ENCODE peak calls at places on chromosomes 5 and 9, in four cellular contexts. E, Z, T and D are unnamed samples.

GRCh38 chr9:113580041-113580953 is 116.8 kb downstream of the RGS3 start:
- DNase-seq in E (no peak), Z (peak), T (no peak), D (peak)

GRCh38 chr9:100575006-100575405 is 2.9 kb upstream of the CAVIN4 start:
- DNase-seq in E (no peak), Z (no peak), T (no peak), D (no peak)

GRCh38 chr5:68554566-68555279 is 339.2 kb downstream of the PIK3R1 start:
- DNase-seq in E (peak), Z (peak), T (peak), D (no peak)

GRCh38 chr5:79821-80220 is 12.1 kb upstream of the PLEKHG4B start:
- DNase-seq in E (no peak), Z (no peak), T (no peak), D (no peak)

GRCh38 chr5:8675182-8675581 is 806.2 kb downstream of the MTRR start:
- DNase-seq in E (no peak), Z (no peak), T (no peak), D (no peak)

GRCh38 chr5:150209020-150209635 is 19.3 kb downstream of the SLC6A7 start:
- DNase-seq in E (no peak), Z (peak), T (no peak), D (no peak)

GRCh38 chr5:68661237-68661636 is 432.6 kb upstream of the SLC30A5 start:
- DNase-seq in E (no peak), Z (peak), T (peak), D (no peak)

GRCh38 chr9:111050819-111051218 is 12.5 kb upstream of the LPAR1 start:
- DNase-seq in E (no peak), Z (no peak), T (no peak), D (no peak)

GRCh38 chr5:55934117-55934613 is 60.6 kb downstream of the IL6ST start:
- DNase-seq in E (no peak), Z (no peak), T (no peak), D (no peak)

GRCh38 chr9:133563286-133564213 is 29.0 kb downstream of the ADAMTSL2 start:
- DNase-seq in E (no peak), Z (peak), T (no peak), D (no peak)

GRCh38 chr9:132404228-132404881 is 2.3 kb downstream of the TTF1 start:
- DNase-seq in E (no peak), Z (no peak), T (no peak), D (peak)

GRCh38 chr5:109937951-109938350 is 248.2 kb downstream of the MAN2A1 start:
- DNase-seq in E (no peak), Z (no peak), T (no peak), D (no peak)

GRCh38 chr5:173232499-173233346 is 2.3 kb downstream of the NKX2-5 start:
- DNase-seq in E (no peak), Z (no peak), T (peak), D (peak)

GRCh38 chr5:10712574-10713366 is 48.3 kb downstream of the DAP start:
- DNase-seq in E (no peak), Z (no peak), T (no peak), D (no peak)

GRCh38 chr9:70861797-70862196 is 259.6 kb downstream of the TRPM3 start:
- DNase-seq in E (no peak), Z (no peak), T (no peak), D (no peak)

GRCh38 chr9:70861376-70861775 is 260.0 kb downstream of the TRPM3 start:
- DNase-seq in E (no peak), Z (no peak), T (no peak), D (no peak)

GRCh38 chr9:70868044-70868443 is 253.4 kb downstream of the TRPM3 start:
- DNase-seq in E (no peak), Z (no peak), T (no peak), D (no peak)

GRCh38 chr9:70868661-70869652 is 252.5 kb downstream of the TRPM3 start:
- DNase-seq in E (no peak), Z (no peak), T (no peak), D (no peak)

GRCh38 chr9:70865471-70865870 is 255.9 kb downstream of the TRPM3 start:
- DNase-seq in E (no peak), Z (no peak), T (no peak), D (no peak)
- H3K4me3 ChIP-seq in E (no peak), Z (no peak), T (no peak), D (no peak)

GRCh38 chr5:131282235-131282634 is 18.4 kb downstream of the CDC42SE2 start:
- DNase-seq in E (no peak), Z (no peak), T (no peak), D (no peak)

GRCh38 chr5:131280417-131280816 is 16.6 kb downstream of the CDC42SE2 start:
- DNase-seq in E (no peak), Z (no peak), T (no peak), D (no peak)

GRCh38 chr5:131279209-131279608 is 15.4 kb downstream of the CDC42SE2 start:
- DNase-seq in E (no peak), Z (no peak), T (no peak), D (no peak)

GRCh38 chr5:131281133-131281867 is 17.4 kb downstream of the CDC42SE2 start:
- DNase-seq in E (no peak), Z (no peak), T (no peak), D (peak)

GRCh38 chr5:131281868-131282234 is 18.0 kb downstream of the CDC42SE2 start:
- DNase-seq in E (no peak), Z (no peak), T (no peak), D (no peak)
- H3K4me3 ChIP-seq in E (no peak), Z (peak), T (no peak), D (peak)

DNA sequence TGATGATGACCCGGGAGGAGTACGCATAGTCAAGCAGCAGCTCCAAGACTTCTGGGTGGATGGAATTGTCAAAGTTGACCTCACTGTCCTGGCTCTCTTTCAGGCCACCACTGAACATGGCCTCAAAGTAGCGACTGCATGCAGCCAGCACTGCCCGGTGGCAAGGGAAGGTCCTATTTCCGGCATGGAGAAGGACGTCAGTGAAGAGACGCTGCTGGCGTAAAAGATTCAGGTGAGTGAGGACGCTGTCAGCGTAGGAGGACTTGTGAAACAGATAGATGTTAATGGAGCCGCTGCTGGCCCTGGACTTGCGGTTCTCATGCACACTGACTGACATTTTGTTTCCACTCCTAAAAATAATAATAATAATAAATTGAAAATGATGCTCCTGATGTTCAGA is 4.4 kb downstream of the ENC1 start:
- DNase-seq in E (no peak), Z (no peak), T (no peak), D (no peak)
- H3K4me3 ChIP-seq in E (no peak), Z (no peak), T (peak), D (no peak)

DNA sequence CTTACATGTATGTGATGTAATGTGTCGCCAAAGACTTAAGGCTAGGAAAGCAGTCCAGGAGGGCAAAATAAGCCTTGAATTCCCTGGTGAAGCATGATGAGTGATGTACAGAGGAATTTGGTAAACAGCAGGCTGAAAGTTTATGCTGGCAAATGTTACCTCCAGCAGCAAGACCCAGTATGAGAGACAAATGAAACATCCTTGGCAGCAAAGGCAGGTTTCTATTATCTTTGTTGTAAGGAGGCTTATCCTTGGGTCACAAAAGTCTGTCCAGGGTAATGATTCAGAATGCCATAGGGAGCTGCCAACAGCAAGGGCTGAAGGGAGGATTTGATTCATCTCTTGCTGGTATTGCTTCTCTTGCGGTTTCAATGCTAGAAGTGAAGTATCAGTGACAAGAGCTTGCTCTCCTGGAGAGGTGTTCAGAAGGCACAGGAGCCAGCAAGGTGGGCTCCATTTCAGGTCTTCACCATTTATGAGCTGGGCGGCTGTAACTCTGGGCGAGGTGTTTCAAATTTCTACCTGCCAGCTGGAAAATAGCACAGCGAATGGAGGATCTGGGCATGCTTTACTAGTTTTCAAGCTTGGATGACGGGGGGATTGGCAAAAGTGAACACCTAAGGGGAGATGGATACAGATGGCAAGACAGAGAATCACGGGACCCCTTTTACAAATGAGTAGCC is 76.1 kb upstream of the HTR4 start:
- DNase-seq in E (peak), Z (no peak), T (no peak), D (no peak)
- H3K4me3 ChIP-seq in E (no peak), Z (no peak), T (no peak), D (no peak)

GRCh38 chr5:166977916-166978434 is 1313.5 kb upstream of the WWC1 start:
- DNase-seq in E (no peak), Z (no peak), T (no peak), D (no peak)
- H3K4me3 ChIP-seq in E (peak), Z (peak), T (peak), D (no peak)

GRCh38 chr5:164298165-164298564 is 792.7 kb downstream of the MAT2B start:
- DNase-seq in E (no peak), Z (no peak), T (no peak), D (no peak)

GRCh38 chr5:164301708-164302107 is 796.3 kb downstream of the MAT2B start:
- DNase-seq in E (no peak), Z (no peak), T (no peak), D (no peak)

GRCh38 chr5:164301136-164301535 is 795.7 kb downstream of the MAT2B start:
- DNase-seq in E (no peak), Z (no peak), T (no peak), D (no peak)

GRCh38 chr5:164300295-164300694 is 794.9 kb downstream of the MAT2B start:
- DNase-seq in E (no peak), Z (no peak), T (no peak), D (no peak)

DNA sequence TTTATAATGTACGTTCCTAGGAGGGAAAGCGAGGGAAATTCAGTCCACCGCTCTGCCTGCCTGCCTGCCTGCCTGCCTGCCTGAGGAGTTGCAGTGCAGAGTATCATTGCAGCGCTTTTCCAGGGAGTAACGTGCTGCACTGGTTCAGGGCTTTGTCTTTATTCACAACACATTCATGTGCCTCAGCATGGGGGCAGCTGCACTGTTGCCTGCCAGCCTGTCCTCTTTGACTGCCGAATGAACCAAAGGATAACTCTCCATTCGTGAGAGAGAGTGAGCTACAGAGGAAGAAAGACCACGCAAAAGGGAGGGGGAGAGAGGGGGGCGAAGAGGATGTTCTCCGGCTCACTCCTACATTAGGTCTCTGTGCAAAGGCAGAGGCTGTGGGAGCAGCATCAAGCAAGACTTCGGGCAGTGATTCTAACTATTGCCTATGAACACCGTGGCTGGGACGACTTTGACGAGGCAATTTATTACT is 791.2 kb downstream of the MAT2B start:
- DNase-seq in E (no peak), Z (no peak), T (peak), D (no peak)
- H3K4me3 ChIP-seq in E (peak), Z (no peak), T (no peak), D (no peak)